ENCODE peak calls at places on chromosomes 11 and 22, in ten cellular contexts. Z, F, Q, V, B, M, T, U, J and K are unnamed samples.

GRCh38 chr11:72740562-72741428 is 11.4 kb downstream of the ARAP1 start:
- DNase-seq in M (no peak), J (no peak), V (no peak), Q (no peak), T (no peak), U (no peak), F (no peak), B (no peak), Z (no peak), K (no peak)

GRCh38 chr11:69495441-69496201 is 14.2 kb downstream of the LINC01488 start:
- DNase-seq in V (no peak), M (no peak), T (no peak), F (no peak), J (no peak), B (no peak), Z (no peak), U (no peak), Q (no peak), K (no peak)

GRCh38 chr11:117931971-117932370 is 2.8 kb upstream of the TMPRSS13 start:
- DNase-seq in Z (no peak), T (no peak), J (no peak), F (no peak), V (no peak), Q (peak), M (no peak), U (no peak), B (no peak), K (no peak)

GRCh38 chr11:9662273-9662672 is 1.6 kb upstream of the SWAP70 start:
- DNase-seq in T (no peak), M (no peak), U (no peak), V (no peak), F (no peak), Q (no peak), J (no peak), Z (no peak), B (peak), K (no peak)

GRCh38 chr22:31683181-31684105 is 21.4 kb upstream of the PISD start:
- DNase-seq in F (no peak), T (no peak), J (no peak), U (no peak), Q (no peak), V (no peak), M (no peak), B (no peak), Z (no peak), K (no peak)

GRCh38 chr11:10373340-10373739 is 68.5 kb downstream of the ADM start:
- DNase-seq in U (no peak), V (no peak), M (no peak), Z (no peak), F (no peak), Q (no peak), B (no peak), T (no peak), J (no peak), K (no peak)

GRCh38 chr11:87439981-87440760 is 402.4 kb downstream of the TMEM135 start:
- DNase-seq in Z (no peak), T (no peak), F (no peak), Q (no peak), U (no peak), B (no peak), M (no peak), J (no peak), V (no peak), K (no peak)

GRCh38 chr11:126415128-126415527 is 59.6 kb downstream of the ST3GAL4 start:
- DNase-seq in T (no peak), Q (no peak), M (peak), J (peak), F (no peak), B (no peak), Z (no peak), U (no peak), V (no peak), K (no peak)

GRCh38 chr22:30634477-30635233 is 926 bp upstream of the SLC35E4 start:
- DNase-seq in Z (peak), J (peak), U (peak), V (peak), M (peak), Q (peak), B (peak), T (peak), F (peak), K (peak)

GRCh38 chr11:76236092-76237026 is 30.1 kb upstream of the WNT11 start:
- DNase-seq in U (no peak), J (no peak), V (no peak), B (peak), M (no peak), Q (peak), Z (peak), T (peak), F (peak), K (peak)

GRCh38 chr11:16820324-16821092 is 82.1 kb downstream of the C11orf58 start:
- DNase-seq in F (peak), V (peak), Z (peak), U (peak), B (peak), T (peak), M (peak), J (peak), Q (peak), K (no peak)

GRCh38 chr22:31184015-31184414 is 24.0 kb downstream of the RNF185 start:
- DNase-seq in B (no peak), M (no peak), Q (no peak), F (no peak), Z (no peak), T (no peak), V (no peak), U (no peak), J (no peak), K (no peak)

GRCh38 chr22:42500164-42500835 is 19.3 kb downstream of the RRP7A start:
- DNase-seq in B (peak), Z (peak), V (peak), F (peak), M (no peak), U (peak), J (peak), Q (peak), T (no peak), K (no peak)

GRCh38 chr11:116637766-116638165 is 135.0 kb downstream of the BUD13 start:
- DNase-seq in F (no peak), J (no peak), U (no peak), Z (no peak), B (no peak), V (no peak), Q (no peak), M (no peak), T (no peak), K (no peak)

GRCh38 chr22:45688606-45689080 is 17.0 kb downstream of the ATXN10 start:
- DNase-seq in T (no peak), J (peak), M (peak), B (no peak), U (peak), V (no peak), Z (no peak), F (peak), Q (no peak), K (no peak)

GRCh38 chr22:35892192-35892591 is 136.4 kb downstream of the RBFOX2 start:
- DNase-seq in U (peak), T (no peak), F (no peak), B (no peak), M (peak), Z (no peak), Q (no peak), V (no peak), J (peak), K (no peak)

GRCh38 chr22:50236731-50237409 is 8.0 kb downstream of the TUBGCP6 start:
- DNase-seq in Q (no peak), J (no peak), U (peak), F (peak), T (no peak), B (peak), Z (no peak), V (no peak), M (no peak), K (no peak)

GRCh38 chr11:94826415-94826814 is 58.3 kb downstream of the AMOTL1 start:
- DNase-seq in F (no peak), B (no peak), J (no peak), U (no peak), M (no peak), Z (no peak), T (no peak), Q (no peak), V (no peak), K (no peak)

GRCh38 chr11:12706531-12707499 is 32.6 kb downstream of the TEAD1 start:
- DNase-seq in M (no peak), Z (no peak), U (no peak), J (no peak), V (no peak), F (no peak), T (peak), B (no peak), Q (no peak), K (no peak)

GRCh38 chr11:47433991-47434786 is 8.0 kb upstream of the PSMC3 start:
- DNase-seq in Q (no peak), B (no peak), U (no peak), V (no peak), T (no peak), Z (no peak), J (peak), M (no peak), F (no peak), K (no peak)

GRCh38 chr11:64560139-64560771 is 30.8 kb upstream of the SLC22A12 start:
- DNase-seq in M (no peak), V (no peak), Z (no peak), B (no peak), F (no peak), U (no peak), Q (no peak), J (no peak), T (no peak), K (no peak)

GRCh38 chr22:39478461-39478860 is 21.6 kb downstream of the MGAT3 start:
- DNase-seq in M (no peak), Z (no peak), Q (no peak), B (no peak), U (peak), T (no peak), V (no peak), J (no peak), F (no peak), K (no peak)

GRCh38 chr11:60175860-60176275 is 7.0 kb downstream of the MS4A6A start:
- DNase-seq in Z (no peak), J (no peak), T (no peak), M (no peak), Q (no peak), F (no peak), V (no peak), U (no peak), B (no peak), K (no peak)

GRCh38 chr11:130272336-130272735 is 42.4 kb downstream of the ZBTB44 start:
- DNase-seq in B (no peak), Q (no peak), Z (no peak), V (no peak), M (no peak), J (no peak), U (no peak), F (no peak), T (no peak), K (no peak)

GRCh38 chr11:9357041-9357440 is 27.4 kb upstream of the IPO7 start:
- DNase-seq in F (no peak), B (no peak), Q (no peak), V (no peak), J (no peak), U (no peak), M (no peak), T (no peak), Z (no peak), K (no peak)

GRCh38 chr22:39999144-39999757 is 4.5 kb downstream of the FAM83F start:
- DNase-seq in B (peak), Z (no peak), Q (no peak), U (no peak), T (no peak), M (no peak), V (no peak), J (no peak), F (no peak), K (no peak)

GRCh38 chr11:10742460-10743208 is 8.4 kb upstream of the CTR9 start:
- DNase-seq in B (no peak), J (no peak), U (no peak), Z (peak), F (no peak), Q (no peak), T (no peak), M (no peak), V (no peak), K (no peak)

GRCh38 chr22:45497746-45498145 is 4.9 kb upstream of the FBLN1 start:
- DNase-seq in M (no peak), Z (no peak), F (no peak), T (no peak), B (no peak), Q (no peak), U (no peak), V (no peak), J (no peak), K (no peak)

GRCh38 chr22:43819691-43820670 is 7.9 kb upstream of the EFCAB6 start:
- DNase-seq in Z (no peak), T (no peak), U (no peak), J (no peak), B (no peak), Q (no peak), M (no peak), V (no peak), F (no peak), K (no peak)

GRCh38 chr11:47154738-47155570 is 21.7 kb downstream of the ARFGAP2 start:
- DNase-seq in M (no peak), V (no peak), B (no peak), Q (no peak), F (no peak), Z (no peak), T (no peak), U (no peak), J (no peak), K (no peak)